ENCODE peak calls at places on chromosomes 2 and 18, in five cellular contexts. C is cardiac fibroblast, I is pancreas, T is H1, F is GM13977. M is an unnamed sample.

GRCh38 chr2:25161055-25161781 is 7.2 kb downstream of the POMC start:
- DNase-seq in I (peak; percentile 62), T (peak; percentile 73), C (peak; percentile 40), F (peak; percentile 61), M (no peak)

GRCh38 chr2:150136407-150136806 is 351.1 kb downstream of the RND3 start:
- DNase-seq in T (no peak), F (no peak), I (no peak), C (no peak), M (no peak)

GRCh38 chr2:111694690-111695089 is 189.3 kb downstream of the ANAPC1 start:
- DNase-seq in T (no peak), I (no peak), C (peak; percentile 98), F (no peak), M (no peak)

GRCh38 chr2:127085260-127085666 is 21.7 kb downstream of the BIN1 start:
- DNase-seq in F (no peak), I (no peak), T (no peak), C (peak; percentile 72), M (no peak)

GRCh38 chr2:202237787-202238233 is 587 bp downstream of the SUMO1 start:
- DNase-seq in F (peak; percentile 40), C (peak; percentile 55), T (no peak), I (no peak), M (no peak)

GRCh38 chr2:207156451-207157161 is 9.1 kb downstream of the KLF7 start:
- DNase-seq in T (no peak), I (no peak), F (no peak), C (peak; percentile 28), M (no peak)

GRCh38 chr2:181304011-181304844 is 153.0 kb upstream of the ITGA4 start:
- DNase-seq in C (peak; percentile 3), F (no peak), T (no peak), I (no peak), M (no peak)

GRCh38 chr2:25030702-25031101 is 11.2 kb upstream of the EFR3B start:
- DNase-seq in T (no peak), C (peak; percentile 36), F (no peak), I (no peak), M (no peak)

GRCh38 chr2:19540739-19541503 is 182.5 kb upstream of the OSR1 start:
- DNase-seq in F (no peak), C (peak; percentile 78), T (no peak), I (no peak), M (no peak)

GRCh38 chr18:44627245-44627644 is 53.4 kb upstream of the SETBP1 start:
- DNase-seq in I (no peak), T (no peak), F (no peak), C (peak; percentile 75), M (no peak)

GRCh38 chr2:230793573-230794359 is 71.0 kb upstream of the ITM2C start:
- DNase-seq in C (peak; percentile 97), I (no peak), F (peak; percentile 33), T (no peak), M (no peak)

GRCh38 chr2:69945447-69945846 is 16.0 kb downstream of the ASPRV1 start:
- DNase-seq in F (no peak), T (no peak), I (no peak), C (no peak), M (no peak)

GRCh38 chr2:181189932-181190331 is 209.5 kb downstream of the UBE2E3 start:
- DNase-seq in I (no peak), C (no peak), F (no peak), T (no peak), M (no peak)

GRCh38 chr18:54163458-54163857 is 61.0 kb downstream of the MBD2 start:
- DNase-seq in I (no peak), T (no peak), C (no peak), F (no peak), M (no peak)

GRCh38 chr2:34308140-34308539 is 709.0 kb upstream of the FAM98A start:
- DNase-seq in I (no peak), C (no peak), T (no peak), F (no peak), M (no peak)

GRCh38 chr2:230439590-230439989 is 23.6 kb downstream of the SP100 start:
- DNase-seq in T (no peak), C (no peak), F (no peak), I (no peak), M (no peak)

GRCh38 chr2:240162032-240162431 is 21.6 kb upstream of the OTOS start:
- DNase-seq in I (no peak), C (no peak), T (no peak), F (no peak), M (no peak)

GRCh38 chr2:161426788-161427412 is 10.8 kb downstream of the TBR1 start:
- DNase-seq in I (peak; percentile 55), F (peak; percentile 28), T (peak; percentile 64), C (peak; percentile 44), M (no peak)

GRCh38 chr18:10101293-10101701 is 187.5 kb downstream of the VAPA start:
- DNase-seq in F (no peak), T (no peak), I (no peak), C (peak; percentile 58), M (no peak)

GRCh38 chr2:200466703-200467418 is 43.0 kb downstream of the KCTD18 start:
- DNase-seq in C (peak; percentile 95), I (no peak), T (no peak), F (no peak), M (no peak)

GRCh38 chr2:74602553-74603281 is 45.4 kb downstream of the M1AP start:
- DNase-seq in T (no peak), F (no peak), I (no peak), C (peak; percentile 59), M (no peak)

GRCh38 chr2:43414586-43415125 is 181.2 kb downstream of the THADA start:
- DNase-seq in I (no peak), F (no peak), C (no peak), T (no peak), M (no peak)

GRCh38 chr2:1283020-1283801 is 130.1 kb upstream of the TPO start:
- DNase-seq in T (no peak), C (no peak), I (no peak), F (no peak), M (no peak)

GRCh38 chr18:22346968-22347611 is 70.6 kb downstream of the CTAGE1 start:
- DNase-seq in I (peak; percentile 65), T (peak; percentile 64), F (no peak), C (peak; percentile 77), M (no peak)

GRCh38 chr18:77052656-77053309 is 79.8 kb downstream of the MBP start:
- DNase-seq in C (no peak), I (no peak), T (no peak), F (no peak), M (no peak)

GRCh38 chr18:8794133-8794986 is 89.0 kb downstream of the MTCL1 start:
- DNase-seq in F (no peak), C (no peak), T (no peak), I (no peak), M (no peak)

GRCh38 chr2:186554450-186554849 is 35.4 kb upstream of the ITGAV start:
- DNase-seq in T (no peak), I (no peak), F (no peak), C (no peak), M (no peak)

GRCh38 chr18:70420151-70420898 is 131.5 kb downstream of the SOCS6 start:
- DNase-seq in I (no peak), C (peak; percentile 92), T (no peak), F (no peak), M (no peak)

GRCh38 chr2:49490710-49491109 is 336.4 kb upstream of the FSHR start:
- DNase-seq in C (peak; percentile 11), T (peak; percentile 84), I (peak; percentile 62), F (peak; percentile 39), M (no peak)
- TF ChIP-seq CTCF in C (peak; percentile 53), T (peak; percentile 80), I (peak; percentile 30), F (peak; percentile 71), M (peak; percentile 46)

GRCh38 chr18:59200787-59201186 is 19.2 kb upstream of the GRP start:
- DNase-seq in F (no peak), I (no peak), T (no peak), C (no peak), M (no peak)
- TF ChIP-seq CTCF in F (no peak), I (no peak), T (peak; percentile 20), C (no peak), M (no peak)

DNA sequence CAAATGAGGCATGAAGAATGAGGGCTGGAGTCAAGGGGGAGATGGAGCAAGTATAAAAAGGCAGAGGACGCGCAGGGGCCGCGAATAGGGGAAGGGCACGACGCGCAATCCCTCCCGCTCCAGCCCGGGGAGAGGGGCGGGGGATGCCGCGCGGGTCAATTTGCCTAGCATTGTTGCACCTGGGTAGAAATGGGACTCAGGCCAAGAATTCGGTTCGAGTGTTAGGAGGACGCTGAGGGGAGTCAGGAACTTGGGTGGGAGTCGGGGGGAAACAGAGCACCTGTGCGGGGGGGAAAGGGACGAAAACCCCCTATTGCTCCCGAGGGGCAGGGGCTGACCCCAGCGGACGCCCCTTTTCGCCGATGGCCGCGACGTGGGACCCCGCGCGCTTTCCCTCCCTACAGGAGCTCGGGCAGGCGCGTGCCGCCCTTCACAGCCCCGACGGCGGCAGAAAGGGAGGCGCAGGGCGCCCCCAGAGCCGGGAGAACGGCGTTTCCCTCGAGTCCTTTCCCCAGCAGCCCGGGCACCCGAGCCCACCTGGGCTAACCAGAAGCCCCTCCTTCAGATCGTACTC is 425 bp downstream of the PAIP2B start:
- DNase-seq in F (no peak), I (peak; percentile 82), T (peak; percentile 65), C (no peak), M (no peak)
- TF ChIP-seq CTCF in F (no peak), I (no peak), T (no peak), C (peak; percentile 1), M (no peak)

DNA sequence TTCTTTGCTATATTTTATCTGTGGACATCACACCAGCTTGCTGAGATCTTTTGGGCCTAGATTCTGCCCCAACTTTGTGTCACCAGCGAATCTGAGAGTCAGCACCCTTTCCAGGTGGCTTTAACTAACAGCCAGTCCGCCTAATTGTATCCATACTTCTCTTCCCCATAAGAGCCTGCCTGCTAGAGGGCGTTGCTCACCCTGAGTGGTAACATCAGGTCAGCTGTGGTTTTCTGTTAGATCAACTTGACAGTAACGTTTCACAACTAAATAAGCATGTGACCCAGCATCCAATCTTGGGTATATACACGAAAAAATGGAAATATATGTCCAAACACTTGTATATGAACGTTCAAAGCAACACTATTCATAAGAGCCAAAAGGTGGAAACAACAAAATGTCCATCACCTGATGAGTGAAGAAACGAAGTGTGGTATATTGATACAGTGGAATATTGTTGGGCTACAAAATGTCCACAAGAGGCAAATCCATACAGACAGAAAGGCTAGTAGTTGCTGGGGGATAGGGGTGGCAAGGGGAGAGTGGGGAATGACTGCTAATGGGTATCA is 24.9 kb downstream of the EFHD1 start:
- DNase-seq in T (no peak), C (no peak), I (no peak), F (no peak), M (no peak)
- TF ChIP-seq CTCF in T (peak; percentile 38), C (no peak), I (no peak), F (peak; percentile 10), M (peak; percentile 18)

GRCh38 chr18:66317243-66318090 is 286.4 kb downstream of the CDH19 start:
- DNase-seq in I (no peak), C (no peak), T (no peak), F (no peak), M (no peak)

GRCh38 chr18:66316708-66317107 is 287.2 kb downstream of the CDH19 start:
- DNase-seq in T (no peak), C (no peak), F (no peak), I (no peak), M (no peak)
- TF ChIP-seq CTCF in T (no peak), C (no peak), F (no peak), I (no peak), M (no peak)

GRCh38 chr2:223853425-223853837 is 16.0 kb upstream of the AP1S3 start:
- DNase-seq in I (no peak), C (no peak), T (no peak), F (no peak), M (no peak)
- TF ChIP-seq CTCF in I (no peak), C (no peak), T (no peak), F (no peak), M (no peak)

GRCh38 chr2:134568413-134568812 is 150.4 kb downstream of the TMEM163 start:
- DNase-seq in I (no peak), C (no peak), T (no peak), F (no peak), M (no peak)
- TF ChIP-seq CTCF in I (no peak), C (no peak), T (no peak), F (no peak), M (no peak)